ENCODE peak calls at places on chromosomes 12 and 14, in four cellular contexts. G, I, K and W are unnamed samples.
A peak's percentile ranks its signal among the peaks of the same experiment; 100 is the strongest.

GRCh38 chr14:91154851-91155625 is 41.2 kb downstream of the DGLUCY start:
- DNase-seq in G (no peak), I (no peak), K (peak; percentile 57), W (no peak)

GRCh38 chr14:61737913-61738312 is 24.3 kb upstream of the SNAPC1 start:
- DNase-seq in G (no peak), I (no peak), K (no peak), W (no peak)

GRCh38 chr14:102029956-102030355 is 56.9 kb downstream of the HSP90AA1 start:
- DNase-seq in G (no peak), I (no peak), K (no peak), W (no peak)

GRCh38 chr14:32607399-32607798 is 278.3 kb downstream of the AKAP6 start:
- DNase-seq in G (no peak), I (no peak), K (no peak), W (no peak)

GRCh38 chr14:55780156-55780946 is 200.3 kb downstream of the KTN1 start:
- DNase-seq in G (no peak), I (peak; percentile 21), K (peak; percentile 90), W (no peak)

GRCh38 chr12:40033260-40033649 is 72.6 kb downstream of the SLC2A13 start:
- DNase-seq in G (no peak), I (no peak), K (no peak), W (no peak)

GRCh38 chr14:55349565-55349964 is 62.1 kb downstream of the ATG14 start:
- DNase-seq in G (no peak), I (no peak), K (no peak), W (no peak)

GRCh38 chr12:7091660-7092228 is 501 bp downstream of the C1R start:
- DNase-seq in G (no peak), I (peak; percentile 67), K (peak; percentile 38), W (no peak)

GRCh38 chr12:29620030-29620429 is 122.5 kb upstream of the OVCH1 start:
- DNase-seq in G (no peak), I (no peak), K (no peak), W (no peak)

GRCh38 chr12:9699898-9700605 is 30.5 kb downstream of the CLEC2D start:
- DNase-seq in G (no peak), I (no peak), K (peak; percentile 33), W (no peak)

GRCh38 chr12:27193854-27194544 is 50.1 kb upstream of the STK38L start:
- DNase-seq in G (no peak), I (peak; percentile 49), K (peak; percentile 92), W (no peak)

GRCh38 chr12:130792926-130793849 is 45.9 kb downstream of the STX2 start:
- DNase-seq in G (no peak), I (no peak), K (no peak), W (no peak)

GRCh38 chr12:1611775-1612174 is 17.3 kb upstream of the WNT5B start:
- DNase-seq in G (no peak), I (no peak), K (peak; percentile 91), W (no peak)

GRCh38 chr14:78405071-78405856 is 235.1 kb downstream of the NRXN3 start:
- DNase-seq in G (no peak), I (no peak), K (no peak), W (no peak)

GRCh38 chr14:67940894-67941455 is 121.4 kb downstream of the RAD51B start:
- DNase-seq in G (no peak), I (no peak), K (peak; percentile 94), W (no peak)

GRCh38 chr14:96303981-96304380 is 48.0 kb downstream of the BDKRB1 start:
- DNase-seq in G (no peak), I (no peak), K (no peak), W (no peak)

GRCh38 chr14:97416550-97416949 is 619.4 kb downstream of the VRK1 start:
- DNase-seq in G (no peak), I (no peak), K (no peak), W (no peak)

GRCh38 chr12:92431146-92431545 is 271.6 kb upstream of the PLEKHG7 start:
- DNase-seq in G (no peak), I (no peak), K (no peak), W (no peak)

GRCh38 chr12:88325076-88325827 is 183.1 kb downstream of the TMTC3 start:
- DNase-seq in G (no peak), I (no peak), K (peak; percentile 85), W (no peak)

GRCh38 chr12:85823436-85824179 is 12.6 kb downstream of the RASSF9 start:
- DNase-seq in G (no peak), I (no peak), K (peak; percentile 74), W (no peak)

GRCh38 chr12:59834659-59835474 is 239.0 kb downstream of the SLC16A7 start:
- DNase-seq in G (no peak), I (no peak), K (peak; percentile 41), W (no peak)

GRCh38 chr12:47744005-47744651 is 14.6 kb downstream of the RAPGEF3 start:
- DNase-seq in G (no peak), I (no peak), K (no peak), W (peak; percentile 61)

GRCh38 chr14:23531391-23531790 is 20.2 kb downstream of the ZFHX2 start:
- DNase-seq in G (no peak), I (no peak), K (no peak), W (no peak)

GRCh38 chr14:23533652-23534435 is 17.7 kb downstream of the ZFHX2 start:
- DNase-seq in G (no peak), I (no peak), K (no peak), W (no peak)

GRCh38 chr14:23530360-23531055 is 21.1 kb downstream of the ZFHX2 start:
- DNase-seq in G (no peak), I (no peak), K (peak; percentile 17), W (no peak)

GRCh38 chr14:23535943-23536342 is 15.6 kb downstream of the ZFHX2 start:
- DNase-seq in G (no peak), I (no peak), K (no peak), W (no peak)

DNA sequence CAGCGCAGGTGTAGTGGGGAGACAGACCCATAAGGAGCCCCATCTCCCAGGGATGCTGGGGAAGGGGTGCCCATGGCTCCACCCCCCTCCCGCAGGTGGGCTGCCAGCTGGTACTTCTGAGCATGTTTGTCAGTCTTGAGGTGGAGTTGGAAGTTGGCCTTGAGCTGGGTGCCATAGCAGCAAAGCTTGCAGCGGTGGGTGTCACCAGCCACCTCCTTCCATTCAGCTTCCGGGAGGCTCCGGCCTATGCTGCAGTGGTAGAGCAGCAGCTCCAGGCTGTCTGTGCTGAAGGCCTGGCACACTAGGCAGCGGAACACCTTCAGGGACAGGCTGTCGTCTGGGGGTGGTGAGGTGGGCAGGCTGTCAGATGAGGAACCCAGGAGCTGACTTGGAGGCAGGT is 18.9 kb downstream of the ZFHX2 start:
- DNase-seq in G (no peak), I (no peak), K (no peak), W (no peak)
- TF ChIP-seq CTCF in G (no peak), I (no peak), K (no peak), W (no peak)

GRCh38 chr12:132189378-132190011 is 45.2 kb downstream of the NOC4L start:
- DNase-seq in G (peak; percentile 52), I (peak; percentile 92), K (peak; percentile 93), W (peak; percentile 62)
- TF ChIP-seq CTCF in G (no peak), I (no peak), K (no peak), W (no peak)

GRCh38 chr14:42110167-42110566 is 503.5 kb downstream of the LRFN5 start:
- DNase-seq in G (no peak), I (no peak), K (peak; percentile 70), W (no peak)
- TF ChIP-seq CTCF in G (peak; percentile 73), I (no peak), K (peak; percentile 78), W (peak; percentile 50)

GRCh38 chr12:10904686-10905085 is 4.7 kb downstream of the TAS2R13 start:
- DNase-seq in G (no peak), I (no peak), K (no peak), W (no peak)
- TF ChIP-seq CTCF in G (no peak), I (no peak), K (no peak), W (no peak)

DNA sequence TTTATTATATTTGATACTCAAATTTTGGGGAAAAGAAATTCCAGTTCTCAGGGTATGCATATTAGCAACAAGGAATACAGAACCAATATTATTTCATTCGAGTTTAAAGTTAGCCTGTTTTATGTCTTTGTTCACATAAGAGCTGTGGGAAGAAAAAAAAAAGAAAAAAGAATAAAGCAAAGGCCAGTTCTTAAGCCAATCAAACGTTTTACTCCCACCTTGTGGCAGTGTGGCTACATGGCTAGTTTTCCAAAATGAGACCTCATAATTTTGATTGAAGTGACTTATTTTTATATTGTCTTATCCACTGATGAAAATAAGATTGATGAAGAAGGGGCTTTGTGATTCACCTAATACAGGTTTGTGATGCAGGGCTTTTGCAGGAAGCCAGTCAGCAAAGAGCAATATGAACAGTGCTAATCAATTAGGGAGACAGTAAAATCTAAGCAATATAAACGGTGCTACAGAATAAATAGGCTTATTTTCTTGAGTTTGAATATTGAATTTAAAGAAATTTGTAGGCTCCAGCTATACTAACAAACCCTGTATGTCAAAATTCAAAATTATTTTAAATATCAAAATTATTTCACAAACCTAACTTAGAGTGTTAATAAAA is 624.1 kb upstream of the FOXG1 start:
- DNase-seq in G (no peak), I (no peak), K (peak; percentile 55), W (no peak)
- TF ChIP-seq CTCF in G (no peak), I (no peak), K (peak; percentile 60), W (peak; percentile 70)

GRCh38 chr12:107135177-107135576 is 41.8 kb upstream of the CRY1 start:
- DNase-seq in G (no peak), I (no peak), K (no peak), W (no peak)

GRCh38 chr12:107131832-107132616 is 38.7 kb upstream of the CRY1 start:
- DNase-seq in G (peak; percentile 4), I (no peak), K (peak; percentile 75), W (peak; percentile 11)

GRCh38 chr12:107130830-107131760 is 37.7 kb upstream of the CRY1 start:
- DNase-seq in G (no peak), I (no peak), K (no peak), W (no peak)

GRCh38 chr12:107133462-107133861 is 40.1 kb upstream of the CRY1 start:
- DNase-seq in G (no peak), I (no peak), K (no peak), W (no peak)

GRCh38 chr12:107134558-107134957 is 41.2 kb upstream of the CRY1 start:
- DNase-seq in G (no peak), I (no peak), K (no peak), W (no peak)
- TF ChIP-seq CTCF in G (peak; percentile 44), I (no peak), K (peak; percentile 13), W (peak; percentile 46)

GRCh38 chr14:75982724-75983358 is 1.0 kb upstream of the TGFB3 start:
- DNase-seq in G (no peak), I (peak; percentile 82), K (peak; percentile 67), W (no peak)
- TF ChIP-seq CTCF in G (no peak), I (peak; percentile 36), K (no peak), W (peak; percentile 15)